ENCODE peak calls at places on chromosome 20, in seven cellular contexts. Y is heart left ventricle, N is HFFc6, S is fibroblast of the aortic adventitia, W is spleen, D is omental fat pad, Z is fibroblast of lung. V is an unnamed sample.

GRCh38 chr20:1663917-1664316 is 6.3 kb upstream of the SIRPG start:
- DNase-seq in Y (no peak), N (no peak), S (peak), W (no peak), D (no peak), Z (no peak), V (no peak)

GRCh38 chr20:20409326-20409725 is 41.4 kb downstream of the INSM1 start:
- DNase-seq in Y (no peak), N (no peak), S (no peak), W (no peak), D (no peak), Z (no peak), V (no peak)

GRCh38 chr20:43949741-43950618 is 35.3 kb downstream of the TOX2 start:
- DNase-seq in Y (peak), N (no peak), S (no peak), W (peak), D (no peak), Z (no peak), V (no peak)

GRCh38 chr20:33568378-33569289 is 78.7 kb downstream of the CBFA2T2 start:
- DNase-seq in Y (no peak), N (no peak), S (peak), W (no peak), D (no peak), Z (peak), V (no peak)

GRCh38 chr20:23654005-23654404 is 16.2 kb upstream of the CST3 start:
- DNase-seq in Y (no peak), N (no peak), S (no peak), W (no peak), D (no peak), Z (no peak), V (no peak)

GRCh38 chr20:52619101-52619500 is 353.1 kb upstream of the TSHZ2 start:
- DNase-seq in Y (no peak), N (no peak), S (no peak), W (no peak), D (no peak), Z (no peak), V (no peak)

GRCh38 chr20:41300383-41300782 is 17.1 kb downstream of the ZHX3 start:
- DNase-seq in Y (no peak), N (no peak), S (no peak), W (no peak), D (no peak), Z (no peak), V (no peak)

GRCh38 chr20:36825374-36826104 is 50.4 kb upstream of the TLDC2 start:
- DNase-seq in Y (no peak), N (no peak), S (no peak), W (no peak), D (no peak), Z (no peak), V (no peak)

GRCh38 chr20:1423625-1424106 is 30.8 kb upstream of the FKBP1A start:
- DNase-seq in Y (no peak), N (peak), S (peak), W (no peak), D (no peak), Z (peak), V (peak)

GRCh38 chr20:3461911-3462677 is 8.7 kb upstream of the ATRN start:
- DNase-seq in Y (no peak), N (no peak), S (no peak), W (no peak), D (no peak), Z (no peak), V (no peak)

GRCh38 chr20:58810116-58810878 is 40.4 kb downstream of the GNAS-AS1 start:
- DNase-seq in Y (peak), N (no peak), S (no peak), W (no peak), D (no peak), Z (no peak), V (no peak)

GRCh38 chr20:25313608-25314007 is 65.7 kb downstream of the PYGB start:
- DNase-seq in Y (no peak), N (no peak), S (no peak), W (no peak), D (no peak), Z (no peak), V (no peak)

GRCh38 chr20:4151991-4152695 is 136.8 kb upstream of the RNF24 start:
- DNase-seq in Y (no peak), N (peak), S (peak), W (peak), D (no peak), Z (no peak), V (no peak)

GRCh38 chr20:23237166-23237565 is 113.4 kb upstream of the NXT1 start:
- DNase-seq in Y (no peak), N (no peak), S (no peak), W (no peak), D (no peak), Z (no peak), V (no peak)

GRCh38 chr20:1489764-1490436 is 1.3 kb downstream of the SIRPB2 start:
- DNase-seq in Y (no peak), N (no peak), S (peak), W (no peak), D (no peak), Z (peak), V (no peak)

GRCh38 chr20:38764563-38765355 is 16.5 kb downstream of the ACTR5 start:
- DNase-seq in Y (no peak), N (peak), S (peak), W (no peak), D (no peak), Z (peak), V (peak)

GRCh38 chr20:64245746-64246595 is 9.6 kb upstream of the PCMTD2 start:
- DNase-seq in Y (no peak), N (no peak), S (no peak), W (peak), D (peak), Z (no peak), V (no peak)
- TF ChIP-seq CTCF in Y (no peak), N (no peak), S (no peak), W (no peak), D (no peak), Z (no peak), V (no peak)

GRCh38 chr20:48761023-48761785 is 66.6 kb downstream of the PREX1 start:
- DNase-seq in Y (peak), N (no peak), S (no peak), W (peak), D (no peak), Z (no peak), V (no peak)

GRCh38 chr20:48760403-48760889 is 67.4 kb downstream of the PREX1 start:
- DNase-seq in Y (no peak), N (no peak), S (peak), W (peak), D (no peak), Z (no peak), V (peak)

GRCh38 chr20:48759631-48760245 is 68.1 kb downstream of the PREX1 start:
- DNase-seq in Y (no peak), N (no peak), S (no peak), W (peak), D (no peak), Z (no peak), V (no peak)

GRCh38 chr20:48761914-48762313 is 65.9 kb downstream of the PREX1 start:
- DNase-seq in Y (no peak), N (no peak), S (no peak), W (no peak), D (no peak), Z (no peak), V (no peak)

DNA sequence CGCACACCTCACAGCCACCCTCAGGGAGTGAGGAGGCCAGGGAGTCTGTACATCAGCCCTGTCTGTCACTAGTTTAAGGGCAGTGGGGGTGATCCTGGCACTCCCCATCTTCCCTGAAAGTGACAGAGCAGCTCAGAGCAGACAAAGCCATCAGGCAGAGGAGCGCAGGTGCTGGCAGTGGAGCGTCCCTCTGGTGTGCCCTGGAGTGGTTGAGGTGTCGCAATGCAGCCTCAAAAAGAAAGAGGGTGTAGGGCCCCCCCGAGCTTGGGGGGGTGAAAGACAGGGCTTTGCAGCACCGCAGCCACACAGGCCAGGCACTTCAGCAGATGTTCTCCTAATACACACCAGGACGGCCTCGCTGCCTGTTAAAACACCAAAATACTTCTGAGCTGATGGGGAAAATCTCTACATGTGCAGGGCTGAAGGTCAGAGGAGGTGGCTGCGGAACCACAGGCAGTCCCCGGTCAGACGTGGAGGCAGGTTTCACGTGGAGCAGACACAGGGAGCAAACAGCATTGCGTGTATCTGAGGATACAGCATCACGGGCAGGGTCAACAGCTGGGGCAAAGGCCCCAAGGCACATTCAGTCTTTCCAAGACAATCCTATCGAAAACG is 69.5 kb downstream of the PREX1 start:
- DNase-seq in Y (no peak), N (no peak), S (no peak), W (peak), D (no peak), Z (no peak), V (no peak)
- TF ChIP-seq CTCF in Y (no peak), N (no peak), S (no peak), W (no peak), D (no peak), Z (no peak), V (no peak)

GRCh38 chr20:49813305-49813974 is 812 bp downstream of the SLC9A8 start:
- DNase-seq in Y (no peak), N (no peak), S (no peak), W (no peak), D (no peak), Z (no peak), V (no peak)

GRCh38 chr20:49811825-49812462 is 684 bp upstream of the SLC9A8 start:
- DNase-seq in Y (no peak), N (peak), S (peak), W (no peak), D (no peak), Z (peak), V (peak)

GRCh38 chr20:49810491-49811190 is 2.0 kb upstream of the SLC9A8 start:
- DNase-seq in Y (no peak), N (no peak), S (no peak), W (no peak), D (no peak), Z (no peak), V (no peak)

GRCh38 chr20:49814057-49814675 is 1.5 kb downstream of the SLC9A8 start:
- DNase-seq in Y (no peak), N (no peak), S (no peak), W (no peak), D (no peak), Z (no peak), V (no peak)

DNA sequence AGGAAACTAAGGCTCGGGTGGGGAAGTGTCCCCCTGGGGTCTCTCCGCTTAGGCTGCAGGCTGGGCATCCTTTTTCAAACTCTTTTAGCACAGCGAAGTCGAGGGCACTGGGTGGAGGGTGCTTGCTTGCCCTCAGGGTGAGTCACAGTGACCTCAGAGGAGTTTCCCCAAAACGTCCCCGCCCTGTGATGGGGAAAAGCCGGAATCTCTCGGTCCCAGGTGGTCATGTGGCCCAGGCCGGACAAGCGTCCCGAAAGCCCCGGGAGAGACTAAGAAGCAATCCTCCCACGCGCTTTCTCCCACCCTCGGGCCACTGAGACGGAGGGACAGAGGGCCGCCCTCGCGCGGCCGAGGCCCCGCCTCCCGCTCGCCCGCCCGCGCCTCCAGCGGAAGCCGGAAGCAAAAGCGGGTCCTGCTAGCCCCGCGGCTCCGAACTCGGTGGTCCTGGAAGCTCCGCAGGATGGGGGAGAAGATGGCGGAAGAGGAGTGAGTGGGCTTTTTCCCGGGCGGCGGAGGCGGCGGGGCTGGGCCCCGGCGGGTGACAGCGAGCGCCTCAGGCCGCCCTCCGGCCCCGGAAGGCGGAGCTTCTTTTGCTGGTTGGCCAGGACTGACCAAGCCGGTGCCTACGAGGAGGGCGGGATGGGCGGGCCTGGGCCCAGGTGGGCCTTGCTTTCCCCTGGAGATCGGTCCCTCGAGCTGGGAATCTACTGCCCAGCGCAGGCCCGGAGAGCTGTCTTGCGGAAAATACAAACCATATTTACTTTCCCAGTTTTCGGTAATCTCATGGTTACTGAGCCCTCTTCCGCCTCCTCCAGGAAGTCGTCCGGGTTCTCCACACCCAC is at the start of gene SLC9A8:
- DNase-seq in Y (peak), N (peak), S (peak), W (peak), D (peak), Z (peak), V (peak)
- TF ChIP-seq CTCF in Y (peak), N (peak), S (peak), W (peak), D (no peak), Z (peak), V (peak)

DNA sequence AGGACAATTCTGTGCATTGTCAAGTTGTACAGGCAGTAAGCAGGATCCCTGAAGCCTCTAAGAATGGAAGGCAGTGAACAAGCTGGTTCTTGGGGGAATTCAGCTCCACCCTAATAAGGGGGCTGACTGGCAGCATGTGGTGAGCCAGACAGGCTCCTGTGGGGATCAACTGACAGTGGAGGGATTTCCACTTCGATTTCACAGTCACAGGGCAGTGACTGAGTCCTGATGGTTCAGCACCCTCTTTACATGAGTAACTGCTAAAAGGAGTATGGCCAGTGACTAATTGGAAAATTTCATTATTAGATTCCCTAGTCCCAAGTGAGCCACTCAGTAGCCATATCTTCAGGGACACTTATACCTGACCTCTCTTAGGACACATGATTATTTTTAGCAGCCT is 78.4 kb downstream of the NDUFAF5 start:
- DNase-seq in Y (no peak), N (no peak), S (no peak), W (no peak), D (no peak), Z (no peak), V (no peak)
- TF ChIP-seq CTCF in Y (no peak), N (no peak), S (no peak), W (no peak), D (no peak), Z (no peak), V (no peak)

GRCh38 chr20:53957421-53958172 is 112.8 kb downstream of the BCAS1 start:
- DNase-seq in Y (no peak), N (no peak), S (peak), W (no peak), D (no peak), Z (no peak), V (peak)
- TF ChIP-seq CTCF in Y (no peak), N (peak), S (peak), W (no peak), D (no peak), Z (peak), V (peak)

V was measured in fibroblast of pulmonary artery.